ENCODE peak calls at places on chromosomes 1 and 21, in nine cellular contexts. D is HAP-1; E is psoas muscle; U is effector memory CD4-positive, alpha-beta T cell; M is HepG2; L is upper lobe of right lung; T is prostate gland; K is transverse colon; N is neural progenitor cell. Q is an unnamed sample.

GRCh38 chr1:184028854-184029623 is 8.5 kb downstream of the COLGALT2 start:
- DNase-seq in D (no peak), E (peak; percentile 43), U (no peak), M (peak; percentile 33), L (no peak), T (peak; percentile 9), K (no peak), N (no peak), Q (no peak)

GRCh38 chr1:184686540-184686939 is 68.1 kb downstream of the EDEM3 start:
- DNase-seq in D (no peak), E (no peak), U (no peak), M (peak; percentile 19), L (no peak), T (no peak), K (no peak), N (no peak), Q (no peak)

GRCh38 chr1:184648856-184649201 is 105.8 kb downstream of the EDEM3 start:
- DNase-seq in D (no peak), E (no peak), U (no peak), M (no peak), L (no peak), T (no peak), K (no peak), N (no peak), Q (no peak)

GRCh38 chr21:45324430-45325205 is 36.9 kb upstream of the POFUT2 start:
- DNase-seq in D (no peak), E (peak; percentile 13), U (no peak), M (no peak), L (peak; percentile 67), T (no peak), K (no peak), N (no peak), Q (no peak)

GRCh38 chr1:21317035-21317689 is 26.9 kb upstream of the ECE1 start:
- DNase-seq in D (no peak), E (peak; percentile 85), U (no peak), M (no peak), L (peak; percentile 75), T (no peak), K (peak; percentile 66), N (no peak), Q (peak; percentile 85)

GRCh38 chr1:192379536-192379935 is 62.7 kb downstream of the RGS21 start:
- DNase-seq in D (peak; percentile 38), E (no peak), U (no peak), M (no peak), L (no peak), T (no peak), K (no peak), N (no peak), Q (no peak)

GRCh38 chr1:240595476-240595875 is 16.5 kb downstream of the GREM2 start:
- DNase-seq in D (no peak), E (no peak), U (no peak), M (no peak), L (no peak), T (no peak), K (no peak), N (no peak), Q (no peak)

GRCh38 chr1:50098490-50099109 is 10.1 kb upstream of the ELAVL4 start:
- DNase-seq in D (no peak), E (no peak), U (no peak), M (no peak), L (no peak), T (no peak), K (no peak), N (no peak), Q (no peak)

GRCh38 chr1:59357645-59358044 is 60.8 kb downstream of the FGGY start:
- DNase-seq in D (no peak), E (no peak), U (no peak), M (no peak), L (no peak), T (no peak), K (no peak), N (no peak), Q (no peak)

GRCh38 chr1:100250264-100250663 is 630 bp upstream of the DBT start:
- DNase-seq in D (no peak), E (no peak), U (no peak), M (no peak), L (no peak), T (no peak), K (no peak), N (no peak), Q (no peak)

GRCh38 chr21:45320991-45321656 is 33.4 kb upstream of the POFUT2 start:
- DNase-seq in D (no peak), E (no peak), U (no peak), M (no peak), L (peak; percentile 40), T (no peak), K (no peak), N (no peak), Q (no peak)

GRCh38 chr1:21854751-21855131 is 42.7 kb downstream of the LDLRAD2 start:
- DNase-seq in D (no peak), E (no peak), U (no peak), M (no peak), L (no peak), T (no peak), K (no peak), N (no peak), Q (no peak)

GRCh38 chr1:174676856-174677255 is 229.1 kb downstream of the GPR52 start:
- DNase-seq in D (no peak), E (no peak), U (no peak), M (no peak), L (no peak), T (no peak), K (no peak), N (no peak), Q (no peak)

GRCh38 chr1:214447557-214447871 is 103.9 kb downstream of the PTPN14 start:
- DNase-seq in D (no peak), E (no peak), U (no peak), M (no peak), L (no peak), T (no peak), K (no peak), N (no peak), Q (no peak)

GRCh38 chr1:63913533-63913932 is 139.7 kb downstream of the ROR1 start:
- DNase-seq in D (no peak), E (no peak), U (no peak), M (no peak), L (no peak), T (no peak), K (no peak), N (no peak), Q (no peak)

GRCh38 chr1:53934170-53934765 is 11.2 kb downstream of the IFT25 start:
- DNase-seq in D (no peak), E (no peak), U (no peak), M (no peak), L (no peak), T (no peak), K (no peak), N (no peak), Q (no peak)
- H3K36me3 ChIP-seq in D (no peaks in the 10 kb centered on the region), E (no peaks in the 10 kb centered on the region), U (peaks cover 6% of the 10 kb centered on the region), M (peaks cover 6% of the 10 kb centered on the region), L (no peaks in the 10 kb centered on the region), T (no peaks in the 10 kb centered on the region), K (no peaks in the 10 kb centered on the region), N (peaks cover 9% of the 10 kb centered on the region), Q (no peaks in the 10 kb centered on the region)

GRCh38 chr1:168696125-168696524 is 32.9 kb downstream of the DPT start:
- DNase-seq in D (no peak), E (no peak), U (no peak), M (no peak), L (no peak), T (no peak), K (no peak), N (no peak), Q (no peak)

GRCh38 chr1:168697376-168697775 is 31.6 kb downstream of the DPT start:
- DNase-seq in D (no peak), E (no peak), U (no peak), M (no peak), L (no peak), T (no peak), K (no peak), N (no peak), Q (no peak)

GRCh38 chr1:168693872-168694238 is 35.2 kb downstream of the DPT start:
- DNase-seq in D (no peak), E (no peak), U (no peak), M (no peak), L (no peak), T (no peak), K (no peak), N (no peak), Q (no peak)

GRCh38 chr1:168700565-168701331 is 28.3 kb downstream of the DPT start:
- DNase-seq in D (no peak), E (no peak), U (no peak), M (no peak), L (no peak), T (no peak), K (no peak), N (no peak), Q (no peak)

GRCh38 chr1:168698453-168698852 is 30.6 kb downstream of the DPT start:
- DNase-seq in D (no peak), E (no peak), U (no peak), M (no peak), L (no peak), T (no peak), K (no peak), N (no peak), Q (no peak)
- H3K4me3 ChIP-seq in D (no peak overlapping the region), E (no peak overlapping the region), U (no peak overlapping the region), M (no peak overlapping the region), L (no peak overlapping the region), T (no peak overlapping the region), K (no peak overlapping the region), N (no peak overlapping the region), Q (no peak overlapping the region)

GRCh38 chr1:152411144-152411543 is 2.9 kb downstream of the CRNN start:
- DNase-seq in D (no peak), E (no peak), U (no peak), M (no peak), L (peak; percentile 66), T (peak; percentile 33), K (no peak), N (no peak), Q (no peak)
- H3K9me3 ChIP-seq in D (no peaks in the 10 kb centered on the region), E (no peaks in the 10 kb centered on the region), U (no peaks in the 10 kb centered on the region), M (no peaks in the 10 kb centered on the region), L (no peaks in the 10 kb centered on the region), T (no peaks in the 10 kb centered on the region), K (no peaks in the 10 kb centered on the region), N (peaks cover 7% of the 10 kb centered on the region), Q (no peaks in the 10 kb centered on the region)

GRCh38 chr1:45612941-45613579 is 10.8 kb downstream of the CCDC17 start:
- DNase-seq in D (no peak), E (no peak), U (no peak), M (no peak), L (no peak), T (no peak), K (no peak), N (no peak), Q (no peak)

GRCh38 chr1:45617618-45618017 is 6.2 kb downstream of the CCDC17 start:
- DNase-seq in D (no peak), E (no peak), U (no peak), M (no peak), L (no peak), T (no peak), K (no peak), N (no peak), Q (no peak)

GRCh38 chr1:45619149-45619921 is 4.5 kb downstream of the CCDC17 start:
- DNase-seq in D (no peak), E (no peak), U (no peak), M (no peak), L (no peak), T (no peak), K (no peak), N (no peak), Q (no peak)

GRCh38 chr1:45620588-45621500 is 3.0 kb downstream of the CCDC17 start:
- DNase-seq in D (no peak), E (no peak), U (no peak), M (no peak), L (no peak), T (no peak), K (no peak), N (no peak), Q (no peak)

GRCh38 chr1:45615885-45616284 is 8.0 kb downstream of the CCDC17 start:
- DNase-seq in D (no peak), E (no peak), U (no peak), M (no peak), L (no peak), T (no peak), K (no peak), N (no peak), Q (no peak)
- H3K36me3 ChIP-seq in D (peaks cover 83% of the 10 kb centered on the region), E (peaks cover 18% of the 10 kb centered on the region), U (peaks cover 50% of the 10 kb centered on the region), M (peaks cover 26% of the 10 kb centered on the region), L (peaks cover 62% of the 10 kb centered on the region), T (peaks cover 7% of the 10 kb centered on the region), K (peaks cover 37% of the 10 kb centered on the region), N (peaks cover 49% of the 10 kb centered on the region), Q (peaks cover 58% of the 10 kb centered on the region)

Q was measured in ascending aorta.